ENCODE peak calls at places on chromosomes 5 and 9, in ten cellular contexts. One of them, this sample, is unnamed.

GRCh38 chr9:35827486-35827885 is 1.0 kb downstream of the FAM221B start:
- DNase-seq in AG08396: peak
- DNase-seq in KG1: no peak
- DNase-seq in activated CD8-positive, alpha-beta memory T cell treated with anti-CD3 and anti-CD28 coated beads for 24 hours: no peak
- DNase-seq in amniotic epithelial cell: peak
- DNase-seq in EL: peak
- DNase-seq in upper lobe of right lung: no peak
- DNase-seq in heart right ventricle: no peak
- DNase-seq in germinal center: no peak
- DNase-seq in non-pigmented ciliary epithelial cell: no peak
- DNase-seq in this sample: no peak

GRCh38 chr5:116445311-116445710 is 129.3 kb downstream of the SEMA6A start:
- DNase-seq in AG08396: no peak
- DNase-seq in KG1: no peak
- DNase-seq in activated CD8-positive, alpha-beta memory T cell treated with anti-CD3 and anti-CD28 coated beads for 24 hours: no peak
- DNase-seq in amniotic epithelial cell: no peak
- DNase-seq in EL: no peak
- DNase-seq in upper lobe of right lung: no peak
- DNase-seq in heart right ventricle: no peak
- DNase-seq in germinal center: no peak
- DNase-seq in non-pigmented ciliary epithelial cell: no peak
- DNase-seq in this sample: no peak

GRCh38 chr5:150441813-150442698 is 7.5 kb downstream of the RPS14 start:
- DNase-seq in AG08396: no peak
- DNase-seq in KG1: no peak
- DNase-seq in activated CD8-positive, alpha-beta memory T cell treated with anti-CD3 and anti-CD28 coated beads for 24 hours: no peak
- DNase-seq in amniotic epithelial cell: no peak
- DNase-seq in EL: no peak
- DNase-seq in upper lobe of right lung: no peak
- DNase-seq in heart right ventricle: peak
- DNase-seq in germinal center: no peak
- DNase-seq in non-pigmented ciliary epithelial cell: no peak
- DNase-seq in this sample: no peak

GRCh38 chr9:35679091-35679490 is 5.4 kb downstream of the CA9 start:
- DNase-seq in AG08396: no peak
- DNase-seq in KG1: no peak
- DNase-seq in activated CD8-positive, alpha-beta memory T cell treated with anti-CD3 and anti-CD28 coated beads for 24 hours: no peak
- DNase-seq in amniotic epithelial cell: no peak
- DNase-seq in EL: no peak
- DNase-seq in upper lobe of right lung: no peak
- DNase-seq in heart right ventricle: no peak
- DNase-seq in germinal center: no peak
- DNase-seq in non-pigmented ciliary epithelial cell: no peak
- DNase-seq in this sample: no peak

GRCh38 chr5:128566170-128566569 is 28.1 kb upstream of the FBN2 start:
- DNase-seq in AG08396: no peak
- DNase-seq in KG1: no peak
- DNase-seq in activated CD8-positive, alpha-beta memory T cell treated with anti-CD3 and anti-CD28 coated beads for 24 hours: no peak
- DNase-seq in amniotic epithelial cell: no peak
- DNase-seq in EL: no peak
- DNase-seq in upper lobe of right lung: no peak
- DNase-seq in heart right ventricle: no peak
- DNase-seq in germinal center: no peak
- DNase-seq in non-pigmented ciliary epithelial cell: no peak
- DNase-seq in this sample: no peak

GRCh38 chr5:143271431-143271830 is 132.1 kb downstream of the NR3C1 start:
- DNase-seq in AG08396: no peak
- DNase-seq in KG1: no peak
- DNase-seq in activated CD8-positive, alpha-beta memory T cell treated with anti-CD3 and anti-CD28 coated beads for 24 hours: no peak
- DNase-seq in amniotic epithelial cell: no peak
- DNase-seq in EL: no peak
- DNase-seq in upper lobe of right lung: no peak
- DNase-seq in heart right ventricle: no peak
- DNase-seq in germinal center: no peak
- DNase-seq in non-pigmented ciliary epithelial cell: no peak
- DNase-seq in this sample: no peak

GRCh38 chr9:12680757-12681156 is 12.4 kb upstream of the TYRP1 start:
- DNase-seq in AG08396: no peak
- DNase-seq in KG1: no peak
- DNase-seq in activated CD8-positive, alpha-beta memory T cell treated with anti-CD3 and anti-CD28 coated beads for 24 hours: no peak
- DNase-seq in amniotic epithelial cell: no peak
- DNase-seq in EL: no peak
- DNase-seq in upper lobe of right lung: no peak
- DNase-seq in heart right ventricle: no peak
- DNase-seq in germinal center: no peak
- DNase-seq in non-pigmented ciliary epithelial cell: no peak
- DNase-seq in this sample: no peak

GRCh38 chr5:132753135-132753987 is 6.1 kb downstream of the CCNI2 start:
- DNase-seq in AG08396: no peak
- DNase-seq in KG1: no peak
- DNase-seq in activated CD8-positive, alpha-beta memory T cell treated with anti-CD3 and anti-CD28 coated beads for 24 hours: peak
- DNase-seq in amniotic epithelial cell: no peak
- DNase-seq in EL: no peak
- DNase-seq in upper lobe of right lung: no peak
- DNase-seq in heart right ventricle: no peak
- DNase-seq in germinal center: no peak
- DNase-seq in non-pigmented ciliary epithelial cell: no peak
- DNase-seq in this sample: no peak

GRCh38 chr9:89890326-89890980 is 285.6 kb downstream of the GADD45G start:
- DNase-seq in AG08396: no peak
- DNase-seq in KG1: no peak
- DNase-seq in activated CD8-positive, alpha-beta memory T cell treated with anti-CD3 and anti-CD28 coated beads for 24 hours: peak
- DNase-seq in amniotic epithelial cell: no peak
- DNase-seq in EL: no peak
- DNase-seq in upper lobe of right lung: no peak
- DNase-seq in heart right ventricle: no peak
- DNase-seq in germinal center: no peak
- DNase-seq in non-pigmented ciliary epithelial cell: no peak
- DNase-seq in this sample: no peak

GRCh38 chr5:93107141-93107540 is 473.9 kb downstream of the NR2F1-AS1 start:
- DNase-seq in AG08396: no peak
- DNase-seq in KG1: no peak
- DNase-seq in activated CD8-positive, alpha-beta memory T cell treated with anti-CD3 and anti-CD28 coated beads for 24 hours: no peak
- DNase-seq in amniotic epithelial cell: peak
- DNase-seq in EL: no peak
- DNase-seq in upper lobe of right lung: no peak
- DNase-seq in heart right ventricle: no peak
- DNase-seq in germinal center: no peak
- DNase-seq in non-pigmented ciliary epithelial cell: no peak
- DNase-seq in this sample: no peak

GRCh38 chr5:88792144-88792840 is 90.7 kb downstream of the MEF2C start:
- DNase-seq in AG08396: no peak
- DNase-seq in KG1: no peak
- DNase-seq in activated CD8-positive, alpha-beta memory T cell treated with anti-CD3 and anti-CD28 coated beads for 24 hours: no peak
- DNase-seq in amniotic epithelial cell: no peak
- DNase-seq in EL: peak
- DNase-seq in upper lobe of right lung: no peak
- DNase-seq in heart right ventricle: no peak
- DNase-seq in germinal center: no peak
- DNase-seq in non-pigmented ciliary epithelial cell: peak
- DNase-seq in this sample: no peak

GRCh38 chr9:111399211-111399739 is 69.3 kb upstream of the OR2K2 start:
- DNase-seq in AG08396: no peak
- DNase-seq in KG1: no peak
- DNase-seq in activated CD8-positive, alpha-beta memory T cell treated with anti-CD3 and anti-CD28 coated beads for 24 hours: no peak
- DNase-seq in amniotic epithelial cell: no peak
- DNase-seq in EL: no peak
- DNase-seq in upper lobe of right lung: no peak
- DNase-seq in heart right ventricle: no peak
- DNase-seq in germinal center: no peak
- DNase-seq in non-pigmented ciliary epithelial cell: no peak
- DNase-seq in this sample: no peak

GRCh38 chr5:151195622-151196021 is 28.3 kb downstream of the CCDC69 start:
- DNase-seq in AG08396: no peak
- DNase-seq in KG1: no peak
- DNase-seq in activated CD8-positive, alpha-beta memory T cell treated with anti-CD3 and anti-CD28 coated beads for 24 hours: peak
- DNase-seq in amniotic epithelial cell: peak
- DNase-seq in EL: no peak
- DNase-seq in upper lobe of right lung: peak
- DNase-seq in heart right ventricle: no peak
- DNase-seq in germinal center: no peak
- DNase-seq in non-pigmented ciliary epithelial cell: no peak
- DNase-seq in this sample: peak

GRCh38 chr9:37437010-37437409 is 14.5 kb downstream of the GRHPR start:
- DNase-seq in AG08396: no peak
- DNase-seq in KG1: no peak
- DNase-seq in activated CD8-positive, alpha-beta memory T cell treated with anti-CD3 and anti-CD28 coated beads for 24 hours: no peak
- DNase-seq in amniotic epithelial cell: no peak
- DNase-seq in EL: no peak
- DNase-seq in upper lobe of right lung: no peak
- DNase-seq in heart right ventricle: no peak
- DNase-seq in germinal center: no peak
- DNase-seq in non-pigmented ciliary epithelial cell: no peak
- DNase-seq in this sample: no peak

GRCh38 chr9:130426467-130426773 is 18.3 kb upstream of the ASS1 start:
- DNase-seq in AG08396: no peak
- DNase-seq in KG1: no peak
- DNase-seq in activated CD8-positive, alpha-beta memory T cell treated with anti-CD3 and anti-CD28 coated beads for 24 hours: no peak
- DNase-seq in amniotic epithelial cell: no peak
- DNase-seq in EL: no peak
- DNase-seq in upper lobe of right lung: no peak
- DNase-seq in heart right ventricle: no peak
- DNase-seq in germinal center: no peak
- DNase-seq in non-pigmented ciliary epithelial cell: no peak
- DNase-seq in this sample: no peak

GRCh38 chr9:38311382-38312270 is 80.9 kb upstream of the ALDH1B1 start:
- DNase-seq in AG08396: peak
- DNase-seq in KG1: no peak
- DNase-seq in activated CD8-positive, alpha-beta memory T cell treated with anti-CD3 and anti-CD28 coated beads for 24 hours: no peak
- DNase-seq in amniotic epithelial cell: no peak
- DNase-seq in EL: no peak
- DNase-seq in upper lobe of right lung: no peak
- DNase-seq in heart right ventricle: peak
- DNase-seq in germinal center: no peak
- DNase-seq in non-pigmented ciliary epithelial cell: no peak
- DNase-seq in this sample: peak

GRCh38 chr5:180816608-180817534 is 14.3 kb upstream of the MGAT1 start:
- DNase-seq in AG08396: no peak
- DNase-seq in KG1: no peak
- DNase-seq in activated CD8-positive, alpha-beta memory T cell treated with anti-CD3 and anti-CD28 coated beads for 24 hours: peak
- DNase-seq in amniotic epithelial cell: peak
- DNase-seq in EL: no peak
- DNase-seq in upper lobe of right lung: peak
- DNase-seq in heart right ventricle: peak
- DNase-seq in germinal center: no peak
- DNase-seq in non-pigmented ciliary epithelial cell: no peak
- DNase-seq in this sample: peak

GRCh38 chr5:32450952-32451351 is 6.4 kb upstream of the ZFR start:
- DNase-seq in AG08396: no peak
- DNase-seq in KG1: no peak
- DNase-seq in activated CD8-positive, alpha-beta memory T cell treated with anti-CD3 and anti-CD28 coated beads for 24 hours: no peak
- DNase-seq in amniotic epithelial cell: no peak
- DNase-seq in EL: no peak
- DNase-seq in upper lobe of right lung: no peak
- DNase-seq in heart right ventricle: no peak
- DNase-seq in germinal center: peak
- DNase-seq in non-pigmented ciliary epithelial cell: no peak
- DNase-seq in this sample: no peak

GRCh38 chr9:97545507-97545906 is 44.0 kb downstream of the TMOD1 start:
- DNase-seq in AG08396: no peak
- DNase-seq in KG1: no peak
- DNase-seq in activated CD8-positive, alpha-beta memory T cell treated with anti-CD3 and anti-CD28 coated beads for 24 hours: no peak
- DNase-seq in amniotic epithelial cell: no peak
- DNase-seq in EL: no peak
- DNase-seq in upper lobe of right lung: peak
- DNase-seq in heart right ventricle: no peak
- DNase-seq in germinal center: no peak
- DNase-seq in non-pigmented ciliary epithelial cell: no peak
- DNase-seq in this sample: no peak

GRCh38 chr5:159786901-159787691 is 129.2 kb upstream of the ADRA1B start:
- DNase-seq in AG08396: peak
- DNase-seq in KG1: no peak
- DNase-seq in activated CD8-positive, alpha-beta memory T cell treated with anti-CD3 and anti-CD28 coated beads for 24 hours: no peak
- DNase-seq in amniotic epithelial cell: peak
- DNase-seq in EL: peak
- DNase-seq in upper lobe of right lung: peak
- DNase-seq in heart right ventricle: no peak
- DNase-seq in germinal center: no peak
- DNase-seq in non-pigmented ciliary epithelial cell: no peak
- DNase-seq in this sample: no peak

GRCh38 chr5:179680780-179681411 is at the start of gene CBY3:
- DNase-seq in AG08396: no peak
- DNase-seq in KG1: no peak
- DNase-seq in activated CD8-positive, alpha-beta memory T cell treated with anti-CD3 and anti-CD28 coated beads for 24 hours: no peak
- DNase-seq in amniotic epithelial cell: peak
- DNase-seq in EL: peak
- DNase-seq in upper lobe of right lung: no peak
- DNase-seq in heart right ventricle: no peak
- DNase-seq in germinal center: no peak
- DNase-seq in non-pigmented ciliary epithelial cell: no peak
- DNase-seq in this sample: no peak

GRCh38 chr9:114981095-114981494 is 50.7 kb upstream of the TNFSF8 start:
- DNase-seq in AG08396: no peak
- DNase-seq in KG1: no peak
- DNase-seq in activated CD8-positive, alpha-beta memory T cell treated with anti-CD3 and anti-CD28 coated beads for 24 hours: no peak
- DNase-seq in amniotic epithelial cell: peak
- DNase-seq in EL: peak
- DNase-seq in upper lobe of right lung: no peak
- DNase-seq in heart right ventricle: no peak
- DNase-seq in germinal center: no peak
- DNase-seq in non-pigmented ciliary epithelial cell: no peak
- DNase-seq in this sample: no peak

GRCh38 chr9:133377721-133378216 is 1.6 kb downstream of the STKLD1 start:
- DNase-seq in AG08396: no peak
- DNase-seq in KG1: no peak
- DNase-seq in activated CD8-positive, alpha-beta memory T cell treated with anti-CD3 and anti-CD28 coated beads for 24 hours: no peak
- DNase-seq in amniotic epithelial cell: peak
- DNase-seq in EL: no peak
- DNase-seq in upper lobe of right lung: no peak
- DNase-seq in heart right ventricle: no peak
- DNase-seq in germinal center: no peak
- DNase-seq in non-pigmented ciliary epithelial cell: no peak
- DNase-seq in this sample: no peak

GRCh38 chr5:141747152-141747640 is 65.2 kb upstream of the ARAP3 start:
- DNase-seq in AG08396: peak
- DNase-seq in KG1: no peak
- DNase-seq in activated CD8-positive, alpha-beta memory T cell treated with anti-CD3 and anti-CD28 coated beads for 24 hours: no peak
- DNase-seq in amniotic epithelial cell: peak
- DNase-seq in EL: peak
- DNase-seq in upper lobe of right lung: peak
- DNase-seq in heart right ventricle: peak
- DNase-seq in germinal center: peak
- DNase-seq in non-pigmented ciliary epithelial cell: no peak
- DNase-seq in this sample: no peak

GRCh38 chr5:5572010-5572982 is 149.8 kb downstream of the ICE1 start:
- DNase-seq in AG08396: no peak
- DNase-seq in KG1: no peak
- DNase-seq in activated CD8-positive, alpha-beta memory T cell treated with anti-CD3 and anti-CD28 coated beads for 24 hours: no peak
- DNase-seq in amniotic epithelial cell: no peak
- DNase-seq in EL: no peak
- DNase-seq in upper lobe of right lung: no peak
- DNase-seq in heart right ventricle: peak
- DNase-seq in germinal center: no peak
- DNase-seq in non-pigmented ciliary epithelial cell: no peak
- DNase-seq in this sample: peak

GRCh38 chr9:100492952-100493351 is 20.0 kb downstream of the TMEFF1 start:
- DNase-seq in AG08396: peak
- DNase-seq in KG1: no peak
- DNase-seq in activated CD8-positive, alpha-beta memory T cell treated with anti-CD3 and anti-CD28 coated beads for 24 hours: no peak
- DNase-seq in amniotic epithelial cell: peak
- DNase-seq in EL: peak
- DNase-seq in upper lobe of right lung: no peak
- DNase-seq in heart right ventricle: no peak
- DNase-seq in germinal center: no peak
- DNase-seq in non-pigmented ciliary epithelial cell: no peak
- DNase-seq in this sample: no peak

GRCh38 chr5:169458269-169458668 is 125.3 kb upstream of the SPDL1 start:
- DNase-seq in AG08396: no peak
- DNase-seq in KG1: no peak
- DNase-seq in activated CD8-positive, alpha-beta memory T cell treated with anti-CD3 and anti-CD28 coated beads for 24 hours: no peak
- DNase-seq in amniotic epithelial cell: no peak
- DNase-seq in EL: no peak
- DNase-seq in upper lobe of right lung: no peak
- DNase-seq in heart right ventricle: no peak
- DNase-seq in germinal center: no peak
- DNase-seq in non-pigmented ciliary epithelial cell: no peak
- DNase-seq in this sample: no peak

GRCh38 chr9:107989099-107989498 is 499.5 kb upstream of the KLF4 start:
- DNase-seq in AG08396: no peak
- DNase-seq in KG1: no peak
- DNase-seq in activated CD8-positive, alpha-beta memory T cell treated with anti-CD3 and anti-CD28 coated beads for 24 hours: no peak
- DNase-seq in amniotic epithelial cell: peak
- DNase-seq in EL: no peak
- DNase-seq in upper lobe of right lung: no peak
- DNase-seq in heart right ventricle: no peak
- DNase-seq in germinal center: no peak
- DNase-seq in non-pigmented ciliary epithelial cell: no peak
- DNase-seq in this sample: no peak